ENCODE peak calls at places on chromosome 21, in four cellular contexts. One of them, this sample, is unnamed.

GRCh38 chr21:37546299-37546908 is 179.8 kb downstream of the DYRK1A start:
- DNase-seq in activated CD4-positive, alpha-beta T cell treated with anti-CD3 and anti-CD28 coated beads, Interleukin-2, amount 10 ng/mL, durations not matched to agents 7 days and 5 days: no peak
- DNase-seq in SHP77: no peak
- DNase-seq in mesothelial cell of epicardium: peak; percentile 38
- DNase-seq in this sample: no peak

GRCh38 chr21:29351691-29352090 is 53.0 kb downstream of the BACH1 start:
- DNase-seq in mesothelial cell of epicardium: no peak
- DNase-seq in SHP77: no peak
- DNase-seq in activated CD4-positive, alpha-beta T cell treated with anti-CD3 and anti-CD28 coated beads, Interleukin-2, amount 10 ng/mL, durations not matched to agents 7 days and 5 days: no peak
- DNase-seq in this sample: no peak

GRCh38 chr21:38857152-38857825 is 51.6 kb downstream of the ETS2 start:
- DNase-seq in activated CD4-positive, alpha-beta T cell treated with anti-CD3 and anti-CD28 coated beads, Interleukin-2, amount 10 ng/mL, durations not matched to agents 7 days and 5 days: no peak
- DNase-seq in mesothelial cell of epicardium: no peak
- DNase-seq in SHP77: no peak
- DNase-seq in this sample: no peak

GRCh38 chr21:42651515-42652401 is 1.7 kb upstream of the PDE9A start:
- DNase-seq in activated CD4-positive, alpha-beta T cell treated with anti-CD3 and anti-CD28 coated beads, Interleukin-2, amount 10 ng/mL, durations not matched to agents 7 days and 5 days: no peak
- DNase-seq in mesothelial cell of epicardium: no peak
- DNase-seq in SHP77: no peak
- DNase-seq in this sample: no peak

GRCh38 chr21:46551636-46552241 is 53.1 kb downstream of the S100B start:
- DNase-seq in activated CD4-positive, alpha-beta T cell treated with anti-CD3 and anti-CD28 coated beads, Interleukin-2, amount 10 ng/mL, durations not matched to agents 7 days and 5 days: peak; percentile 33
- DNase-seq in SHP77: no peak
- DNase-seq in mesothelial cell of epicardium: no peak
- DNase-seq in this sample: no peak

GRCh38 chr21:25759573-25759972 is 24.8 kb downstream of the GABPA start:
- DNase-seq in mesothelial cell of epicardium: no peak
- DNase-seq in activated CD4-positive, alpha-beta T cell treated with anti-CD3 and anti-CD28 coated beads, Interleukin-2, amount 10 ng/mL, durations not matched to agents 7 days and 5 days: no peak
- DNase-seq in SHP77: no peak
- DNase-seq in this sample: no peak

GRCh38 chr21:45072166-45072962 is 2.0 kb upstream of the ADARB1 start:
- DNase-seq in mesothelial cell of epicardium: no peak
- DNase-seq in SHP77: no peak
- DNase-seq in activated CD4-positive, alpha-beta T cell treated with anti-CD3 and anti-CD28 coated beads, Interleukin-2, amount 10 ng/mL, durations not matched to agents 7 days and 5 days: no peak
- DNase-seq in this sample: no peak

GRCh38 chr21:33299181-33299752 is 25.5 kb upstream of the IFNAR1 start:
- DNase-seq in activated CD4-positive, alpha-beta T cell treated with anti-CD3 and anti-CD28 coated beads, Interleukin-2, amount 10 ng/mL, durations not matched to agents 7 days and 5 days: peak; percentile 60
- DNase-seq in SHP77: no peak
- DNase-seq in mesothelial cell of epicardium: no peak
- DNase-seq in this sample: no peak

GRCh38 chr21:25963186-25963585 is 207.4 kb downstream of the APP start:
- DNase-seq in SHP77: no peak
- DNase-seq in mesothelial cell of epicardium: no peak
- DNase-seq in activated CD4-positive, alpha-beta T cell treated with anti-CD3 and anti-CD28 coated beads, Interleukin-2, amount 10 ng/mL, durations not matched to agents 7 days and 5 days: no peak
- DNase-seq in this sample: no peak

GRCh38 chr21:16533692-16534407 is 804.1 kb downstream of the USP25 start:
- DNase-seq in activated CD4-positive, alpha-beta T cell treated with anti-CD3 and anti-CD28 coated beads, Interleukin-2, amount 10 ng/mL, durations not matched to agents 7 days and 5 days: no peak
- DNase-seq in mesothelial cell of epicardium: no peak
- DNase-seq in SHP77: no peak
- DNase-seq in this sample: no peak

GRCh38 chr21:35324372-35325220 is 275.5 kb upstream of the RUNX1 start:
- DNase-seq in activated CD4-positive, alpha-beta T cell treated with anti-CD3 and anti-CD28 coated beads, Interleukin-2, amount 10 ng/mL, durations not matched to agents 7 days and 5 days: no peak
- DNase-seq in SHP77: no peak
- DNase-seq in mesothelial cell of epicardium: no peak
- DNase-seq in this sample: no peak

GRCh38 chr21:35024071-35024420 is 25.1 kb downstream of the RUNX1 start:
- DNase-seq in mesothelial cell of epicardium: no peak
- DNase-seq in SHP77: no peak
- DNase-seq in activated CD4-positive, alpha-beta T cell treated with anti-CD3 and anti-CD28 coated beads, Interleukin-2, amount 10 ng/mL, durations not matched to agents 7 days and 5 days: no peak
- DNase-seq in this sample: no peak

GRCh38 chr21:45499201-45499750 is 43.0 kb downstream of the SLC19A1 start:
- DNase-seq in mesothelial cell of epicardium: no peak
- DNase-seq in SHP77: no peak
- DNase-seq in activated CD4-positive, alpha-beta T cell treated with anti-CD3 and anti-CD28 coated beads, Interleukin-2, amount 10 ng/mL, durations not matched to agents 7 days and 5 days: no peak
- DNase-seq in this sample: no peak

GRCh38 chr21:44375281-44375651 is 21.8 kb downstream of the TRPM2 start:
- DNase-seq in activated CD4-positive, alpha-beta T cell treated with anti-CD3 and anti-CD28 coated beads, Interleukin-2, amount 10 ng/mL, durations not matched to agents 7 days and 5 days: peak; percentile 64
- DNase-seq in mesothelial cell of epicardium: peak; percentile 29
- DNase-seq in SHP77: no peak
- DNase-seq in this sample: peak; percentile 88

GRCh38 chr21:36466061-36466511 is 13.8 kb downstream of the CLDN14 start:
- DNase-seq in mesothelial cell of epicardium: no peak
- DNase-seq in SHP77: no peak
- DNase-seq in activated CD4-positive, alpha-beta T cell treated with anti-CD3 and anti-CD28 coated beads, Interleukin-2, amount 10 ng/mL, durations not matched to agents 7 days and 5 days: no peak
- DNase-seq in this sample: no peak

GRCh38 chr21:38267991-38268858 is 11.4 kb downstream of the KCNJ15 start:
- DNase-seq in mesothelial cell of epicardium: no peak
- DNase-seq in activated CD4-positive, alpha-beta T cell treated with anti-CD3 and anti-CD28 coated beads, Interleukin-2, amount 10 ng/mL, durations not matched to agents 7 days and 5 days: no peak
- DNase-seq in SHP77: no peak
- DNase-seq in this sample: no peak

GRCh38 chr21:46368533-46369285 is 44.8 kb downstream of the PCNT start:
- DNase-seq in activated CD4-positive, alpha-beta T cell treated with anti-CD3 and anti-CD28 coated beads, Interleukin-2, amount 10 ng/mL, durations not matched to agents 7 days and 5 days: peak; percentile 59
- DNase-seq in mesothelial cell of epicardium: no peak
- DNase-seq in SHP77: no peak
- DNase-seq in this sample: peak; percentile 36